ENCODE peak calls at places on chromosomes 4 and X, in five cellular contexts. One of them, this sample, is unnamed.

GRCh38 chr4:154473497-154473896 is 18.1 kb downstream of the DCHS2 start:
- DNase-seq in stimulated activated CD4-positive, alpha-beta T cell treated with anti-CD3 and anti-CD28 coated beads, TNF-alpha, amount 100 ng/mL, for 1 hour: no peak
- DNase-seq in NCI-H146: no peak
- DNase-seq in HFF-Myc: no peak
- DNase-seq in activated naive CD4-positive, alpha-beta T cell treated with anti-CD3 and anti-CD28 coated beads, Interleukin-2, amount 10 ng/mL, durations not matched to agents 7 days and 5 days: no peak
- DNase-seq in this sample: no peak

GRCh38 chr4:183935355-183936005 is 30.4 kb downstream of the STOX2 start:
- DNase-seq in stimulated activated CD4-positive, alpha-beta T cell treated with anti-CD3 and anti-CD28 coated beads, TNF-alpha, amount 100 ng/mL, for 1 hour: no peak
- DNase-seq in HFF-Myc: no peak
- DNase-seq in activated naive CD4-positive, alpha-beta T cell treated with anti-CD3 and anti-CD28 coated beads, Interleukin-2, amount 10 ng/mL, durations not matched to agents 7 days and 5 days: no peak
- DNase-seq in NCI-H146: no peak
- DNase-seq in this sample: no peak

GRCh38 chr4:24856586-24856985 is 56.3 kb downstream of the CCDC149 start:
- DNase-seq in activated naive CD4-positive, alpha-beta T cell treated with anti-CD3 and anti-CD28 coated beads, Interleukin-2, amount 10 ng/mL, durations not matched to agents 7 days and 5 days: no peak
- DNase-seq in stimulated activated CD4-positive, alpha-beta T cell treated with anti-CD3 and anti-CD28 coated beads, TNF-alpha, amount 100 ng/mL, for 1 hour: no peak
- DNase-seq in HFF-Myc: peak
- DNase-seq in NCI-H146: no peak
- DNase-seq in this sample: no peak

GRCh38 chrX:153969904-153970397 is 1.7 kb downstream of the HCFC1 start:
- DNase-seq in activated naive CD4-positive, alpha-beta T cell treated with anti-CD3 and anti-CD28 coated beads, Interleukin-2, amount 10 ng/mL, durations not matched to agents 7 days and 5 days: no peak
- DNase-seq in HFF-Myc: no peak
- DNase-seq in stimulated activated CD4-positive, alpha-beta T cell treated with anti-CD3 and anti-CD28 coated beads, TNF-alpha, amount 100 ng/mL, for 1 hour: no peak
- DNase-seq in NCI-H146: no peak
- DNase-seq in this sample: no peak

GRCh38 chr4:1656986-1657385 is 27.1 kb downstream of the FAM53A start:
- DNase-seq in stimulated activated CD4-positive, alpha-beta T cell treated with anti-CD3 and anti-CD28 coated beads, TNF-alpha, amount 100 ng/mL, for 1 hour: no peak
- DNase-seq in activated naive CD4-positive, alpha-beta T cell treated with anti-CD3 and anti-CD28 coated beads, Interleukin-2, amount 10 ng/mL, durations not matched to agents 7 days and 5 days: no peak
- DNase-seq in NCI-H146: no peak
- DNase-seq in HFF-Myc: no peak
- DNase-seq in this sample: no peak

GRCh38 chr4:169971456-169972015 is 54.7 kb downstream of the MFAP3L start:
- DNase-seq in activated naive CD4-positive, alpha-beta T cell treated with anti-CD3 and anti-CD28 coated beads, Interleukin-2, amount 10 ng/mL, durations not matched to agents 7 days and 5 days: no peak
- DNase-seq in NCI-H146: no peak
- DNase-seq in stimulated activated CD4-positive, alpha-beta T cell treated with anti-CD3 and anti-CD28 coated beads, TNF-alpha, amount 100 ng/mL, for 1 hour: no peak
- DNase-seq in HFF-Myc: no peak
- DNase-seq in this sample: no peak

GRCh38 chr4:145012841-145013240 is 85.2 kb downstream of the ANAPC10 start:
- DNase-seq in stimulated activated CD4-positive, alpha-beta T cell treated with anti-CD3 and anti-CD28 coated beads, TNF-alpha, amount 100 ng/mL, for 1 hour: no peak
- DNase-seq in NCI-H146: no peak
- DNase-seq in HFF-Myc: peak
- DNase-seq in activated naive CD4-positive, alpha-beta T cell treated with anti-CD3 and anti-CD28 coated beads, Interleukin-2, amount 10 ng/mL, durations not matched to agents 7 days and 5 days: no peak
- DNase-seq in this sample: no peak

GRCh38 chr4:176259330-176260090 is 9.5 kb downstream of the ASB5 start:
- DNase-seq in stimulated activated CD4-positive, alpha-beta T cell treated with anti-CD3 and anti-CD28 coated beads, TNF-alpha, amount 100 ng/mL, for 1 hour: no peak
- DNase-seq in HFF-Myc: no peak
- DNase-seq in activated naive CD4-positive, alpha-beta T cell treated with anti-CD3 and anti-CD28 coated beads, Interleukin-2, amount 10 ng/mL, durations not matched to agents 7 days and 5 days: no peak
- DNase-seq in NCI-H146: no peak
- DNase-seq in this sample: no peak

GRCh38 chr4:78660559-78660958 is 109.0 kb downstream of the ANXA3 start:
- DNase-seq in stimulated activated CD4-positive, alpha-beta T cell treated with anti-CD3 and anti-CD28 coated beads, TNF-alpha, amount 100 ng/mL, for 1 hour: no peak
- DNase-seq in activated naive CD4-positive, alpha-beta T cell treated with anti-CD3 and anti-CD28 coated beads, Interleukin-2, amount 10 ng/mL, durations not matched to agents 7 days and 5 days: no peak
- DNase-seq in NCI-H146: no peak
- DNase-seq in HFF-Myc: no peak
- DNase-seq in this sample: no peak

GRCh38 chr4:119589165-119589564 is 39.4 kb downstream of the PDE5A start:
- DNase-seq in NCI-H146: no peak
- DNase-seq in stimulated activated CD4-positive, alpha-beta T cell treated with anti-CD3 and anti-CD28 coated beads, TNF-alpha, amount 100 ng/mL, for 1 hour: no peak
- DNase-seq in HFF-Myc: no peak
- DNase-seq in activated naive CD4-positive, alpha-beta T cell treated with anti-CD3 and anti-CD28 coated beads, Interleukin-2, amount 10 ng/mL, durations not matched to agents 7 days and 5 days: no peak
- DNase-seq in this sample: no peak

GRCh38 chrX:16061296-16061695 is 62.1 kb upstream of the GRPR start:
- DNase-seq in NCI-H146: no peak
- DNase-seq in stimulated activated CD4-positive, alpha-beta T cell treated with anti-CD3 and anti-CD28 coated beads, TNF-alpha, amount 100 ng/mL, for 1 hour: no peak
- DNase-seq in activated naive CD4-positive, alpha-beta T cell treated with anti-CD3 and anti-CD28 coated beads, Interleukin-2, amount 10 ng/mL, durations not matched to agents 7 days and 5 days: no peak
- DNase-seq in HFF-Myc: no peak
- DNase-seq in this sample: no peak

GRCh38 chrX:17802756-17803155 is 58.3 kb downstream of the RAI2 start:
- DNase-seq in NCI-H146: peak
- DNase-seq in stimulated activated CD4-positive, alpha-beta T cell treated with anti-CD3 and anti-CD28 coated beads, TNF-alpha, amount 100 ng/mL, for 1 hour: no peak
- DNase-seq in activated naive CD4-positive, alpha-beta T cell treated with anti-CD3 and anti-CD28 coated beads, Interleukin-2, amount 10 ng/mL, durations not matched to agents 7 days and 5 days: no peak
- DNase-seq in HFF-Myc: no peak
- DNase-seq in this sample: no peak

GRCh38 chr4:169416997-169417396 is 146.2 kb upstream of the SH3RF1 start:
- DNase-seq in HFF-Myc: no peak
- DNase-seq in NCI-H146: no peak
- DNase-seq in activated naive CD4-positive, alpha-beta T cell treated with anti-CD3 and anti-CD28 coated beads, Interleukin-2, amount 10 ng/mL, durations not matched to agents 7 days and 5 days: no peak
- DNase-seq in stimulated activated CD4-positive, alpha-beta T cell treated with anti-CD3 and anti-CD28 coated beads, TNF-alpha, amount 100 ng/mL, for 1 hour: no peak
- DNase-seq in this sample: peak

GRCh38 chr4:44772340-44772739 is 46.0 kb upstream of the GNPDA2 start:
- DNase-seq in stimulated activated CD4-positive, alpha-beta T cell treated with anti-CD3 and anti-CD28 coated beads, TNF-alpha, amount 100 ng/mL, for 1 hour: no peak
- DNase-seq in NCI-H146: no peak
- DNase-seq in HFF-Myc: no peak
- DNase-seq in activated naive CD4-positive, alpha-beta T cell treated with anti-CD3 and anti-CD28 coated beads, Interleukin-2, amount 10 ng/mL, durations not matched to agents 7 days and 5 days: no peak
- DNase-seq in this sample: no peak

GRCh38 chr4:138392751-138393308 is 150.7 kb upstream of the SLC7A11 start:
- DNase-seq in NCI-H146: no peak
- DNase-seq in activated naive CD4-positive, alpha-beta T cell treated with anti-CD3 and anti-CD28 coated beads, Interleukin-2, amount 10 ng/mL, durations not matched to agents 7 days and 5 days: no peak
- DNase-seq in HFF-Myc: no peak
- DNase-seq in stimulated activated CD4-positive, alpha-beta T cell treated with anti-CD3 and anti-CD28 coated beads, TNF-alpha, amount 100 ng/mL, for 1 hour: no peak
- DNase-seq in this sample: no peak

GRCh38 chrX:21394792-21395191 is 20.6 kb downstream of the CNKSR2 start:
- DNase-seq in NCI-H146: no peak
- DNase-seq in activated naive CD4-positive, alpha-beta T cell treated with anti-CD3 and anti-CD28 coated beads, Interleukin-2, amount 10 ng/mL, durations not matched to agents 7 days and 5 days: no peak
- DNase-seq in stimulated activated CD4-positive, alpha-beta T cell treated with anti-CD3 and anti-CD28 coated beads, TNF-alpha, amount 100 ng/mL, for 1 hour: no peak
- DNase-seq in HFF-Myc: no peak
- DNase-seq in this sample: no peak

GRCh38 chr4:96675420-96675819 is 835.5 kb downstream of the PDHA2 start:
- DNase-seq in NCI-H146: no peak
- DNase-seq in stimulated activated CD4-positive, alpha-beta T cell treated with anti-CD3 and anti-CD28 coated beads, TNF-alpha, amount 100 ng/mL, for 1 hour: no peak
- DNase-seq in activated naive CD4-positive, alpha-beta T cell treated with anti-CD3 and anti-CD28 coated beads, Interleukin-2, amount 10 ng/mL, durations not matched to agents 7 days and 5 days: no peak
- DNase-seq in HFF-Myc: no peak
- DNase-seq in this sample: no peak

GRCh38 chr4:5979981-5980380 is 38.2 kb downstream of the C4orf50 start:
- DNase-seq in HFF-Myc: no peak
- DNase-seq in activated naive CD4-positive, alpha-beta T cell treated with anti-CD3 and anti-CD28 coated beads, Interleukin-2, amount 10 ng/mL, durations not matched to agents 7 days and 5 days: no peak
- DNase-seq in NCI-H146: peak
- DNase-seq in stimulated activated CD4-positive, alpha-beta T cell treated with anti-CD3 and anti-CD28 coated beads, TNF-alpha, amount 100 ng/mL, for 1 hour: no peak
- DNase-seq in this sample: no peak